ENCODE peak calls at places on chromosomes 5 and 9, in eight cellular contexts. One of them, this sample, is unnamed.

GRCh38 chr9:77015291-77016048 is 4.0 kb upstream of the FOXB2 start:
- DNase-seq in mucosa of descending colon: no peak
- DNase-seq in Caco-2: no peak
- DNase-seq in small intestine: no peak
- DNase-seq in stimulated activated CD8-positive, alpha-beta memory T cell treated with anti-CD3 and anti-CD28 coated beads, Interleukin-2, amount 100 ng/mL, for 48 hours: no peak
- DNase-seq in epithelial cell of esophagus: no peak
- DNase-seq in stomach: no peak
- DNase-seq in foreskin fibroblast: no peak
- DNase-seq in this sample: peak

GRCh38 chr5:58818515-58818914 is 235.6 kb downstream of the RAB3C start:
- DNase-seq in mucosa of descending colon: no peak
- DNase-seq in Caco-2: no peak
- DNase-seq in small intestine: no peak
- DNase-seq in stimulated activated CD8-positive, alpha-beta memory T cell treated with anti-CD3 and anti-CD28 coated beads, Interleukin-2, amount 100 ng/mL, for 48 hours: no peak
- DNase-seq in epithelial cell of esophagus: no peak
- DNase-seq in stomach: no peak
- DNase-seq in foreskin fibroblast: no peak
- DNase-seq in this sample: no peak

GRCh38 chr5:172939045-172939444 is 20.2 kb upstream of the RPL26L1 start:
- DNase-seq in mucosa of descending colon: peak
- DNase-seq in Caco-2: peak
- DNase-seq in small intestine: no peak
- DNase-seq in stimulated activated CD8-positive, alpha-beta memory T cell treated with anti-CD3 and anti-CD28 coated beads, Interleukin-2, amount 100 ng/mL, for 48 hours: no peak
- DNase-seq in epithelial cell of esophagus: peak
- DNase-seq in stomach: no peak
- DNase-seq in foreskin fibroblast: peak
- DNase-seq in this sample: no peak

GRCh38 chr5:157592594-157592993 is 17.0 kb upstream of the ADAM19 start:
- DNase-seq in mucosa of descending colon: no peak
- DNase-seq in Caco-2: no peak
- DNase-seq in small intestine: no peak
- DNase-seq in stimulated activated CD8-positive, alpha-beta memory T cell treated with anti-CD3 and anti-CD28 coated beads, Interleukin-2, amount 100 ng/mL, for 48 hours: no peak
- DNase-seq in epithelial cell of esophagus: no peak
- DNase-seq in stomach: no peak
- DNase-seq in foreskin fibroblast: no peak
- DNase-seq in this sample: no peak

GRCh38 chr5:4387295-4387694 is 752.8 kb upstream of the ADAMTS16 start:
- DNase-seq in mucosa of descending colon: no peak
- DNase-seq in Caco-2: no peak
- DNase-seq in small intestine: no peak
- DNase-seq in stimulated activated CD8-positive, alpha-beta memory T cell treated with anti-CD3 and anti-CD28 coated beads, Interleukin-2, amount 100 ng/mL, for 48 hours: no peak
- DNase-seq in epithelial cell of esophagus: peak
- DNase-seq in stomach: no peak
- DNase-seq in foreskin fibroblast: no peak
- DNase-seq in this sample: peak

GRCh38 chr5:107074991-107075390 is 595.7 kb downstream of the EFNA5 start:
- DNase-seq in mucosa of descending colon: no peak
- DNase-seq in Caco-2: no peak
- DNase-seq in small intestine: no peak
- DNase-seq in stimulated activated CD8-positive, alpha-beta memory T cell treated with anti-CD3 and anti-CD28 coated beads, Interleukin-2, amount 100 ng/mL, for 48 hours: no peak
- DNase-seq in epithelial cell of esophagus: no peak
- DNase-seq in stomach: no peak
- DNase-seq in foreskin fibroblast: no peak
- DNase-seq in this sample: no peak

GRCh38 chr9:127828262-127829031 is 25.8 kb downstream of the FPGS start:
- DNase-seq in mucosa of descending colon: peak
- DNase-seq in Caco-2: peak
- DNase-seq in small intestine: peak
- DNase-seq in stimulated activated CD8-positive, alpha-beta memory T cell treated with anti-CD3 and anti-CD28 coated beads, Interleukin-2, amount 100 ng/mL, for 48 hours: no peak
- DNase-seq in epithelial cell of esophagus: peak
- DNase-seq in stomach: peak
- DNase-seq in foreskin fibroblast: peak
- DNase-seq in this sample: no peak

GRCh38 chr9:113631811-113632665 is 168.5 kb downstream of the RGS3 start:
- DNase-seq in mucosa of descending colon: no peak
- DNase-seq in Caco-2: no peak
- DNase-seq in small intestine: no peak
- DNase-seq in stimulated activated CD8-positive, alpha-beta memory T cell treated with anti-CD3 and anti-CD28 coated beads, Interleukin-2, amount 100 ng/mL, for 48 hours: no peak
- DNase-seq in epithelial cell of esophagus: no peak
- DNase-seq in stomach: no peak
- DNase-seq in foreskin fibroblast: peak
- DNase-seq in this sample: no peak

GRCh38 chr9:136084191-136084944 is 10.7 kb downstream of the NACC2 start:
- DNase-seq in mucosa of descending colon: no peak
- DNase-seq in Caco-2: no peak
- DNase-seq in small intestine: no peak
- DNase-seq in stimulated activated CD8-positive, alpha-beta memory T cell treated with anti-CD3 and anti-CD28 coated beads, Interleukin-2, amount 100 ng/mL, for 48 hours: no peak
- DNase-seq in epithelial cell of esophagus: no peak
- DNase-seq in stomach: no peak
- DNase-seq in foreskin fibroblast: no peak
- DNase-seq in this sample: no peak

GRCh38 chr5:1244976-1245375 is 19.8 kb downstream of the SLC6A18 start:
- DNase-seq in mucosa of descending colon: no peak
- DNase-seq in Caco-2: peak
- DNase-seq in small intestine: peak
- DNase-seq in stimulated activated CD8-positive, alpha-beta memory T cell treated with anti-CD3 and anti-CD28 coated beads, Interleukin-2, amount 100 ng/mL, for 48 hours: no peak
- DNase-seq in epithelial cell of esophagus: no peak
- DNase-seq in stomach: no peak
- DNase-seq in foreskin fibroblast: no peak
- DNase-seq in this sample: no peak

GRCh38 chr5:132419517-132420468 is 50.3 kb downstream of the SLC22A5 start:
- DNase-seq in mucosa of descending colon: peak
- DNase-seq in Caco-2: peak
- DNase-seq in small intestine: peak
- DNase-seq in stimulated activated CD8-positive, alpha-beta memory T cell treated with anti-CD3 and anti-CD28 coated beads, Interleukin-2, amount 100 ng/mL, for 48 hours: peak
- DNase-seq in epithelial cell of esophagus: peak
- DNase-seq in stomach: peak
- DNase-seq in foreskin fibroblast: peak
- DNase-seq in this sample: no peak

GRCh38 chr5:64526709-64527439 is 21.1 kb downstream of the RGS7BP start:
- DNase-seq in mucosa of descending colon: no peak
- DNase-seq in Caco-2: no peak
- DNase-seq in small intestine: no peak
- DNase-seq in stimulated activated CD8-positive, alpha-beta memory T cell treated with anti-CD3 and anti-CD28 coated beads, Interleukin-2, amount 100 ng/mL, for 48 hours: no peak
- DNase-seq in epithelial cell of esophagus: no peak
- DNase-seq in stomach: no peak
- DNase-seq in foreskin fibroblast: no peak
- DNase-seq in this sample: no peak

GRCh38 chr9:124010665-124011321 is 775 bp upstream of the LHX2 start:
- DNase-seq in mucosa of descending colon: no peak
- DNase-seq in Caco-2: peak
- DNase-seq in small intestine: no peak
- DNase-seq in stimulated activated CD8-positive, alpha-beta memory T cell treated with anti-CD3 and anti-CD28 coated beads, Interleukin-2, amount 100 ng/mL, for 48 hours: no peak
- DNase-seq in epithelial cell of esophagus: no peak
- DNase-seq in stomach: no peak
- DNase-seq in foreskin fibroblast: peak
- DNase-seq in this sample: no peak

GRCh38 chr5:150235548-150235895 is 45.7 kb downstream of the SLC6A7 start:
- DNase-seq in mucosa of descending colon: no peak
- DNase-seq in Caco-2: no peak
- DNase-seq in small intestine: no peak
- DNase-seq in stimulated activated CD8-positive, alpha-beta memory T cell treated with anti-CD3 and anti-CD28 coated beads, Interleukin-2, amount 100 ng/mL, for 48 hours: no peak
- DNase-seq in epithelial cell of esophagus: no peak
- DNase-seq in stomach: no peak
- DNase-seq in foreskin fibroblast: no peak
- DNase-seq in this sample: no peak

GRCh38 chr5:56681346-56681745 is 134.0 kb upstream of the MAP3K1 start:
- DNase-seq in mucosa of descending colon: no peak
- DNase-seq in Caco-2: no peak
- DNase-seq in small intestine: no peak
- DNase-seq in stimulated activated CD8-positive, alpha-beta memory T cell treated with anti-CD3 and anti-CD28 coated beads, Interleukin-2, amount 100 ng/mL, for 48 hours: no peak
- DNase-seq in epithelial cell of esophagus: no peak
- DNase-seq in stomach: no peak
- DNase-seq in foreskin fibroblast: peak
- DNase-seq in this sample: no peak

GRCh38 chr9:95952471-95952870 is 77.0 kb downstream of the ERCC6L2 start:
- DNase-seq in mucosa of descending colon: no peak
- DNase-seq in Caco-2: no peak
- DNase-seq in small intestine: no peak
- DNase-seq in stimulated activated CD8-positive, alpha-beta memory T cell treated with anti-CD3 and anti-CD28 coated beads, Interleukin-2, amount 100 ng/mL, for 48 hours: no peak
- DNase-seq in epithelial cell of esophagus: no peak
- DNase-seq in stomach: no peak
- DNase-seq in foreskin fibroblast: no peak
- DNase-seq in this sample: no peak